ENCODE peak calls at places on chromosomes 3 and 15, in four cellular contexts. E is IMR-90, D is H1, O is H9. S is an unnamed sample. For H3K27me3, the result is how much of the 10 kb centered on the place peaks cover.

GRCh38 chr3:59056706-59057105 is 6.9 kb upstream of the CFAP20DC start:
- DNase-seq in E (peak), D (no peak), O (no peak), S (no peak)

GRCh38 chr3:101635345-101635744 is 41.6 kb downstream of the ZBTB11 start:
- DNase-seq in E (no peak), D (no peak), O (no peak), S (no peak)

GRCh38 chr3:178078933-178079332 is 457.3 kb upstream of the KCNMB2 start:
- DNase-seq in E (peak), D (no peak), O (no peak), S (no peak)

GRCh38 chr3:36446230-36446629 is 65.9 kb downstream of the STAC start:
- DNase-seq in E (no peak), D (no peak), O (no peak), S (no peak)

GRCh38 chr15:89514596-89515406 is 18.4 kb upstream of the RHCG start:
- DNase-seq in E (no peak), D (no peak), O (no peak), S (no peak)

GRCh38 chr3:105608623-105609022 is 241.9 kb downstream of the ALCAM start:
- DNase-seq in E (no peak), D (no peak), O (peak), S (no peak)

GRCh38 chr3:36214460-36214859 is 165.8 kb upstream of the STAC start:
- DNase-seq in E (no peak), D (no peak), O (no peak), S (no peak)

GRCh38 chr15:70867911-70868467 is 14.0 kb upstream of the LARP6 start:
- DNase-seq in E (peak), D (no peak), O (no peak), S (no peak)

GRCh38 chr15:81897011-81897677 is 148.7 kb downstream of the MEX3B start:
- DNase-seq in E (peak), D (no peak), O (no peak), S (no peak)

GRCh38 chr3:171225101-171225674 is 198.7 kb upstream of the SLC2A2 start:
- DNase-seq in E (no peak), D (no peak), O (no peak), S (no peak)

GRCh38 chr3:197518794-197519451 is 36.8 kb downstream of the BDH1 start:
- DNase-seq in E (no peak), D (no peak), O (no peak), S (no peak)

GRCh38 chr3:158160958-158161357 is 51.1 kb downstream of the RSRC1 start:
- DNase-seq in E (peak), D (no peak), O (no peak), S (no peak)

GRCh38 chr15:68305420-68305871 is 27.9 kb downstream of the FEM1B start:
- DNase-seq in E (no peak), D (no peak), O (peak), S (no peak)

GRCh38 chr15:80861776-80862175 is 82.6 kb downstream of the CEMIP start:
- DNase-seq in E (peak), D (no peak), O (no peak), S (no peak)

GRCh38 chr3:50239649-50240048 is 3.6 kb downstream of the GNAI2 start:
- DNase-seq in E (no peak), D (no peak), O (no peak), S (no peak)
- H2BK120ac ChIP-seq in E (no peak), D (no peak), O (no peak), S (no peak)

GRCh38 chr3:151383111-151383510 is 1.4 kb downstream of the P2RY12 start:
- DNase-seq in E (no peak), D (no peak), O (no peak), S (no peak)

GRCh38 chr3:151383956-151384355 is 597 bp downstream of the P2RY12 start:
- DNase-seq in E (no peak), D (no peak), O (no peak), S (no peak)

GRCh38 chr3:151386063-151386462 is 1.5 kb upstream of the P2RY12 start:
- DNase-seq in E (no peak), D (no peak), O (no peak), S (no peak)

GRCh38 chr3:151382671-151383070 is 1.9 kb downstream of the P2RY12 start:
- DNase-seq in E (no peak), D (no peak), O (no peak), S (no peak)

GRCh38 chr3:151384741-151385174 is at the start of gene P2RY12:
- DNase-seq in E (no peak), D (no peak), O (no peak), S (no peak)
- H3K4me2 ChIP-seq in E (peak), D (no peak), O (no peak), S (no peak)

GRCh38 chr3:127215714-127216414 is 22.9 kb downstream of the PRR23E start:
- DNase-seq in E (no peak), D (no peak), O (no peak), S (no peak)
- H3K27me3 ChIP-seq in E (under half), D (under half), O (under half), S (under half)

GRCh38 chr3:30501526-30501925 is 104.9 kb upstream of the TGFBR2 start:
- DNase-seq in E (no peak), D (no peak), O (no peak), S (no peak)

GRCh38 chr3:30502742-30503073 is 103.7 kb upstream of the TGFBR2 start:
- DNase-seq in E (peak), D (no peak), O (no peak), S (no peak)

GRCh38 chr3:30503431-30503830 is 103.0 kb upstream of the TGFBR2 start:
- DNase-seq in E (no peak), D (no peak), O (no peak), S (no peak)

GRCh38 chr3:30500666-30501399 is 105.6 kb upstream of the TGFBR2 start:
- DNase-seq in E (no peak), D (no peak), O (no peak), S (no peak)

GRCh38 chr3:30502051-30502741 is 104.2 kb upstream of the TGFBR2 start:
- DNase-seq in E (no peak), D (no peak), O (no peak), S (no peak)
- H2BK120ac ChIP-seq in E (peak), D (no peak), O (no peak), S (no peak)